ENCODE peak calls at places on chromosomes 3 and 15, in seven cellular contexts. B is NCI-H146, M is NCI-H345, W is NCI-H510A, Y is left kidney, K is left ventricle myocardium superior, U is iPS DF 6.9. V is an unnamed sample.

GRCh38 chr3:47802734-47803477 is at the start of gene DHX30:
- DNase-seq in B (peak; percentile 76), M (peak; percentile 69), W (peak; percentile 66), Y (peak; percentile 96), K (peak; percentile 94), U (no peak), V (peak; percentile 52)

GRCh38 chr3:52453496-52454234 is at the start of gene TNNC1:
- DNase-seq in B (no peak), M (no peak), W (no peak), Y (peak; percentile 50), K (peak; percentile 85), U (no peak), V (no peak)

GRCh38 chr15:78638658-78639314 is 2.2 kb downstream of the CHRNB4 start:
- DNase-seq in B (peak; percentile 58), M (peak; percentile 45), W (no peak), Y (peak; percentile 92), K (no peak), U (peak; percentile 78), V (peak; percentile 75)

GRCh38 chr3:138389841-138390581 is 41.6 kb downstream of the MRAS start:
- DNase-seq in B (no peak), M (no peak), W (no peak), Y (peak; percentile 37), K (no peak), U (no peak), V (no peak)

GRCh38 chr3:64290864-64291263 is 65.6 kb upstream of the PRICKLE2 start:
- DNase-seq in B (no peak), M (no peak), W (no peak), Y (no peak), K (no peak), U (no peak), V (no peak)

GRCh38 chr3:149120051-149120972 is 9.1 kb upstream of the HPS3 start:
- DNase-seq in B (peak; percentile 68), M (peak; percentile 61), W (peak; percentile 14), Y (peak; percentile 78), K (no peak), U (no peak), V (peak; percentile 73)

GRCh38 chr3:43870844-43871626 is 180.3 kb downstream of the ABHD5 start:
- DNase-seq in B (no peak), M (no peak), W (no peak), Y (no peak), K (no peak), U (no peak), V (no peak)

GRCh38 chr3:150736316-150736719 is 26.7 kb downstream of the SIAH2 start:
- DNase-seq in B (no peak), M (no peak), W (no peak), Y (no peak), K (no peak), U (peak; percentile 25), V (no peak)

GRCh38 chr3:142209655-142210054 is 15.7 kb downstream of the GK5 start:
- DNase-seq in B (no peak), M (no peak), W (no peak), Y (no peak), K (no peak), U (no peak), V (no peak)

GRCh38 chr3:142863010-142863787 is 25.7 kb downstream of the PCOLCE2 start:
- DNase-seq in B (peak; percentile 72), M (no peak), W (no peak), Y (no peak), K (no peak), U (no peak), V (no peak)

GRCh38 chr3:157590273-157590672 is 87.1 kb upstream of the VEPH1 start:
- DNase-seq in B (no peak), M (no peak), W (no peak), Y (no peak), K (no peak), U (no peak), V (no peak)

GRCh38 chr3:31132132-31132769 is 237.8 kb upstream of the GADL1 start:
- DNase-seq in B (peak; percentile 28), M (peak; percentile 20), W (no peak), Y (peak; percentile 67), K (no peak), U (no peak), V (no peak)

GRCh38 chr3:57354768-57355167 is 62.3 kb upstream of the ASB14 start:
- DNase-seq in B (no peak), M (no peak), W (no peak), Y (no peak), K (no peak), U (no peak), V (no peak)

GRCh38 chr3:11770105-11770476 is 76.6 kb downstream of the TAMM41 start:
- DNase-seq in B (no peak), M (peak; percentile 4), W (no peak), Y (peak; percentile 35), K (no peak), U (no peak), V (no peak)

GRCh38 chr3:187985636-187986035 is 168.3 kb upstream of the LPP start:
- DNase-seq in B (no peak), M (no peak), W (no peak), Y (no peak), K (no peak), U (no peak), V (no peak)

GRCh38 chr15:66614456-66615174 is 48.8 kb upstream of the LCTL start:
- DNase-seq in B (no peak), M (no peak), W (no peak), Y (no peak), K (no peak), U (no peak), V (no peak)

GRCh38 chr3:127690106-127690505 is 17.4 kb downstream of the ABTB1 start:
- DNase-seq in B (no peak), M (no peak), W (no peak), Y (no peak), K (peak; percentile 26), U (no peak), V (no peak)

GRCh38 chr15:42082141-42082540 is 12.2 kb downstream of the PLA2G4D start:
- DNase-seq in B (no peak), M (no peak), W (no peak), Y (no peak), K (no peak), U (no peak), V (no peak)

GRCh38 chr3:115164374-115165221 is 17.5 kb upstream of the ZBTB20 start:
- DNase-seq in B (no peak), M (no peak), W (no peak), Y (no peak), K (no peak), U (no peak), V (no peak)

GRCh38 chr3:178618907-178619306 is 82.7 kb downstream of the KCNMB2 start:
- DNase-seq in B (no peak), M (no peak), W (no peak), Y (no peak), K (no peak), U (no peak), V (peak; percentile 43)

GRCh38 chr3:71076361-71076997 is 507.0 kb downstream of the FOXP1 start:
- DNase-seq in B (no peak), M (no peak), W (no peak), Y (no peak), K (no peak), U (no peak), V (no peak)

GRCh38 chr3:173770011-173770410 is 372.5 kb downstream of the NLGN1 start:
- DNase-seq in B (no peak), M (no peak), W (no peak), Y (no peak), K (no peak), U (no peak), V (no peak)

GRCh38 chr3:167575000-167575399 is 78.7 kb downstream of the WDR49 start:
- DNase-seq in B (peak; percentile 35), M (no peak), W (no peak), Y (no peak), K (no peak), U (no peak), V (no peak)

GRCh38 chr3:16900779-16901440 is 16.2 kb downstream of the PLCL2 start:
- DNase-seq in B (no peak), M (no peak), W (no peak), Y (no peak), K (no peak), U (no peak), V (no peak)

GRCh38 chr15:62464705-62465104 is 299.6 kb upstream of the C2CD4B start:
- DNase-seq in B (no peak), M (no peak), W (no peak), Y (peak; percentile 43), K (no peak), U (no peak), V (no peak)

GRCh38 chr15:62444104-62445027 is 279.3 kb upstream of the C2CD4B start:
- DNase-seq in B (no peak), M (no peak), W (no peak), Y (no peak), K (no peak), U (no peak), V (no peak)

GRCh38 chr3:126518779-126519177 is 1.2 kb upstream of the UROC1 start:
- DNase-seq in B (no peak), M (no peak), W (no peak), Y (no peak), K (no peak), U (no peak), V (no peak)

GRCh38 chr3:13019243-13019701 is 54.0 kb downstream of the IQSEC1 start:
- DNase-seq in B (no peak), M (no peak), W (no peak), Y (peak; percentile 74), K (peak; percentile 70), U (peak; percentile 60), V (no peak)

GRCh38 chr3:16309558-16309957 is 44.5 kb downstream of the OXNAD1 start:
- DNase-seq in B (no peak), M (no peak), W (no peak), Y (no peak), K (no peak), U (no peak), V (no peak)

GRCh38 chr3:62119139-62119538 is 254.2 kb downstream of the FEZF2 start:
- DNase-seq in B (no peak), M (no peak), W (no peak), Y (no peak), K (no peak), U (no peak), V (no peak)

GRCh38 chr3:193134895-193135294 is 106.1 kb upstream of the PLAAT1 start:
- DNase-seq in B (no peak), M (no peak), W (no peak), Y (no peak), K (no peak), U (no peak), V (no peak)

GRCh38 chr15:46450112-46450809 is 815.4 kb downstream of the SQOR start:
- DNase-seq in B (no peak), M (no peak), W (no peak), Y (no peak), K (no peak), U (no peak), V (no peak)

GRCh38 chr3:44885618-44886017 is 11.2 kb downstream of the TGM4 start:
- DNase-seq in B (no peak), M (no peak), W (no peak), Y (no peak), K (no peak), U (no peak), V (no peak)

GRCh38 chr3:99789322-99789721 is 28.3 kb upstream of the CMSS1 start:
- DNase-seq in B (peak; percentile 26), M (peak; percentile 4), W (no peak), Y (peak; percentile 53), K (no peak), U (no peak), V (peak; percentile 56)

GRCh38 chr3:43178891-43179366 is 73.0 kb upstream of the POMGNT2 start:
- DNase-seq in B (no peak), M (no peak), W (no peak), Y (peak; percentile 61), K (no peak), U (no peak), V (no peak)

GRCh38 chr3:197891-198491 is 1.4 kb downstream of the CHL1 start:
- DNase-seq in B (peak; percentile 63), M (peak; percentile 44), W (no peak), Y (peak; percentile 55), K (peak; percentile 28), U (no peak), V (peak; percentile 15)

GRCh38 chr3:123072152-123072551 is 5.3 kb downstream of the PDIA5 start:
- DNase-seq in B (no peak), M (no peak), W (no peak), Y (no peak), K (no peak), U (no peak), V (no peak)